ENCODE peak calls at places on chromosomes 16 and 17, in four cellular contexts. One of them, this sample, is unnamed.

GRCh38 chr16:81436381-81436780 is 8.2 kb upstream of the CMIP start:
- DNase-seq in AG04450: no peak
- DNase-seq in DND-41: no peak
- DNase-seq in left ventricle myocardium inferior: no peak
- DNase-seq in this sample: no peak

GRCh38 chr17:57880086-57880456 is 30.2 kb upstream of the MRPS23 start:
- DNase-seq in left ventricle myocardium inferior: no peak
- DNase-seq in DND-41: no peak
- DNase-seq in AG04450: no peak
- DNase-seq in this sample: no peak

GRCh38 chr17:82077617-82078358 is 12.2 kb upstream of the DUS1L start:
- DNase-seq in DND-41: no peak
- DNase-seq in left ventricle myocardium inferior: no peak
- DNase-seq in AG04450: no peak
- DNase-seq in this sample: no peak

GRCh38 chr16:89921131-89921698 is 1.9 kb upstream of the TUBB3 start:
- DNase-seq in left ventricle myocardium inferior: no peak
- DNase-seq in AG04450: no peak
- DNase-seq in DND-41: no peak
- DNase-seq in this sample: no peak

GRCh38 chr17:7914771-7915610 is 1.1 kb downstream of the RNF227 start:
- DNase-seq in AG04450: no peak
- DNase-seq in DND-41: no peak
- DNase-seq in left ventricle myocardium inferior: peak; percentile 21
- DNase-seq in this sample: no peak

GRCh38 chr16:73172621-73173312 is 124.8 kb upstream of the ZFHX3 start:
- DNase-seq in left ventricle myocardium inferior: peak; percentile 87
- DNase-seq in DND-41: no peak
- DNase-seq in AG04450: peak; percentile 67
- DNase-seq in this sample: no peak

GRCh38 chr16:85026696-85027095 is 899 bp upstream of the KIAA0513 start:
- DNase-seq in AG04450: no peak
- DNase-seq in DND-41: no peak
- DNase-seq in left ventricle myocardium inferior: no peak
- DNase-seq in this sample: no peak

GRCh38 chr17:7380855-7381683 is at the start of gene TNK1:
- DNase-seq in left ventricle myocardium inferior: peak; percentile 48
- DNase-seq in DND-41: no peak
- DNase-seq in AG04450: no peak
- DNase-seq in this sample: no peak

GRCh38 chr17:13337864-13338371 is 263.8 kb downstream of the HS3ST3A1 start:
- DNase-seq in AG04450: peak; percentile 43
- DNase-seq in left ventricle myocardium inferior: no peak
- DNase-seq in DND-41: peak; percentile 9
- DNase-seq in this sample: no peak

GRCh38 chr17:4617590-4618356 is 23.7 kb downstream of the ALOX15 start:
- DNase-seq in left ventricle myocardium inferior: no peak
- DNase-seq in DND-41: no peak
- DNase-seq in AG04450: no peak
- DNase-seq in this sample: no peak

GRCh38 chr16:56551796-56552738 is 12.8 kb upstream of the MT4 start:
- DNase-seq in left ventricle myocardium inferior: no peak
- DNase-seq in AG04450: no peak
- DNase-seq in DND-41: no peak
- DNase-seq in this sample: no peak

GRCh38 chr17:76562734-76563148 is 22.9 kb downstream of the PRCD start:
- DNase-seq in AG04450: peak; percentile 72
- DNase-seq in DND-41: no peak
- DNase-seq in left ventricle myocardium inferior: no peak
- DNase-seq in this sample: no peak

GRCh38 chr17:21072623-21073278 is 29.9 kb upstream of the USP22 start:
- DNase-seq in DND-41: no peak
- DNase-seq in left ventricle myocardium inferior: no peak
- DNase-seq in AG04450: no peak
- DNase-seq in this sample: no peak

GRCh38 chr17:63998721-63999679 is 849 bp downstream of the PRR29 start:
- DNase-seq in AG04450: no peak
- DNase-seq in DND-41: no peak
- DNase-seq in left ventricle myocardium inferior: no peak
- DNase-seq in this sample: no peak

GRCh38 chr17:61877837-61878236 is 14.5 kb upstream of the BRIP1 start:
- DNase-seq in AG04450: no peak
- DNase-seq in left ventricle myocardium inferior: no peak
- DNase-seq in DND-41: no peak
- DNase-seq in this sample: no peak

GRCh38 chr16:3220839-3221238 is 14.1 kb downstream of the ZNF200 start:
- DNase-seq in left ventricle myocardium inferior: no peak
- DNase-seq in DND-41: no peak
- DNase-seq in AG04450: no peak
- DNase-seq in this sample: no peak

GRCh38 chr16:8631373-8631772 is 9.9 kb downstream of the METTL22 start:
- DNase-seq in AG04450: no peak
- DNase-seq in left ventricle myocardium inferior: no peak
- DNase-seq in DND-41: no peak
- DNase-seq in this sample: no peak

GRCh38 chr16:48318630-48319029 is 66.6 kb downstream of the SIAH1 start:
- DNase-seq in left ventricle myocardium inferior: no peak
- DNase-seq in AG04450: no peak
- DNase-seq in DND-41: peak; percentile 81
- DNase-seq in this sample: peak; percentile 20

GRCh38 chr17:74123350-74123749 is 80.1 kb upstream of the RPL38 start:
- DNase-seq in AG04450: no peak
- DNase-seq in DND-41: no peak
- DNase-seq in left ventricle myocardium inferior: no peak
- DNase-seq in this sample: no peak

GRCh38 chr17:39934324-39934723 is 6.8 kb downstream of the LRRC3C start:
- DNase-seq in left ventricle myocardium inferior: no peak
- DNase-seq in AG04450: no peak
- DNase-seq in DND-41: no peak
- DNase-seq in this sample: no peak

GRCh38 chr17:50344712-50345380 is 1.1 kb upstream of the XYLT2 start:
- DNase-seq in AG04450: no peak
- DNase-seq in DND-41: no peak
- DNase-seq in left ventricle myocardium inferior: no peak
- DNase-seq in this sample: no peak

GRCh38 chr16:19520861-19521331 is 1.0 kb downstream of the GDE1 start:
- DNase-seq in DND-41: no peak
- DNase-seq in left ventricle myocardium inferior: no peak
- DNase-seq in AG04450: no peak
- DNase-seq in this sample: no peak

GRCh38 chr17:43846963-43847369 is at the start of gene CD300LG:
- DNase-seq in DND-41: no peak
- DNase-seq in AG04450: no peak
- DNase-seq in left ventricle myocardium inferior: no peak
- DNase-seq in this sample: no peak

GRCh38 chr16:29664133-29664912 is 1.3 kb downstream of the SPN start:
- DNase-seq in AG04450: no peak
- DNase-seq in left ventricle myocardium inferior: no peak
- DNase-seq in DND-41: peak; percentile 64
- DNase-seq in this sample: peak; percentile 26

GRCh38 chr17:57215317-57215716 is 41.0 kb upstream of the MSI2 start:
- DNase-seq in DND-41: no peak
- DNase-seq in AG04450: no peak
- DNase-seq in left ventricle myocardium inferior: no peak
- DNase-seq in this sample: no peak

GRCh38 chr17:12566281-12567002 is 99.2 kb upstream of the MYOCD start:
- DNase-seq in DND-41: no peak
- DNase-seq in left ventricle myocardium inferior: no peak
- DNase-seq in AG04450: no peak
- DNase-seq in this sample: no peak

GRCh38 chr16:56547949-56548567 is 16.8 kb upstream of the MT4 start:
- DNase-seq in left ventricle myocardium inferior: no peak
- DNase-seq in AG04450: no peak
- DNase-seq in DND-41: no peak
- DNase-seq in this sample: no peak

GRCh38 chr16:48608452-48608851 is 1.5 kb downstream of the N4BP1 start:
- DNase-seq in DND-41: no peak
- DNase-seq in AG04450: no peak
- DNase-seq in left ventricle myocardium inferior: no peak
- DNase-seq in this sample: no peak

GRCh38 chr16:90019543-90020259 is 445 bp upstream of the DBNDD1 start:
- DNase-seq in DND-41: peak; percentile 38
- DNase-seq in AG04450: peak; percentile 53
- DNase-seq in left ventricle myocardium inferior: no peak
- DNase-seq in this sample: peak; percentile 67

GRCh38 chr16:51149721-51150158 is 1.3 kb downstream of the SALL1 start:
- DNase-seq in left ventricle myocardium inferior: no peak
- DNase-seq in AG04450: no peak
- DNase-seq in DND-41: no peak
- DNase-seq in this sample: no peak

GRCh38 chr17:65633988-65634387 is 72.5 kb upstream of the AXIN2 start:
- DNase-seq in AG04450: no peak
- DNase-seq in left ventricle myocardium inferior: no peak
- DNase-seq in DND-41: no peak
- DNase-seq in this sample: no peak

GRCh38 chr16:1487395-1488053 is 1.2 kb downstream of the PTX4 start:
- DNase-seq in left ventricle myocardium inferior: no peak
- DNase-seq in AG04450: no peak
- DNase-seq in DND-41: no peak
- DNase-seq in this sample: no peak

GRCh38 chr16:1313721-1314120 is 4.3 kb downstream of the UBE2I start:
- DNase-seq in AG04450: no peak
- DNase-seq in DND-41: no peak
- DNase-seq in left ventricle myocardium inferior: no peak
- DNase-seq in this sample: no peak

GRCh38 chr17:62051053-62051452 is 14.0 kb downstream of the MED13 start:
- DNase-seq in left ventricle myocardium inferior: no peak
- DNase-seq in DND-41: no peak
- DNase-seq in AG04450: no peak
- DNase-seq in this sample: no peak

GRCh38 chr17:71522383-71522782 is 598.4 kb upstream of the SOX9 start:
- DNase-seq in DND-41: no peak
- DNase-seq in AG04450: no peak
- DNase-seq in left ventricle myocardium inferior: no peak
- DNase-seq in this sample: no peak

GRCh38 chr17:9837551-9838471 is 12.1 kb downstream of the GLP2R start:
- DNase-seq in AG04450: no peak
- DNase-seq in DND-41: no peak
- DNase-seq in left ventricle myocardium inferior: peak; percentile 61
- DNase-seq in this sample: no peak

DNA sequence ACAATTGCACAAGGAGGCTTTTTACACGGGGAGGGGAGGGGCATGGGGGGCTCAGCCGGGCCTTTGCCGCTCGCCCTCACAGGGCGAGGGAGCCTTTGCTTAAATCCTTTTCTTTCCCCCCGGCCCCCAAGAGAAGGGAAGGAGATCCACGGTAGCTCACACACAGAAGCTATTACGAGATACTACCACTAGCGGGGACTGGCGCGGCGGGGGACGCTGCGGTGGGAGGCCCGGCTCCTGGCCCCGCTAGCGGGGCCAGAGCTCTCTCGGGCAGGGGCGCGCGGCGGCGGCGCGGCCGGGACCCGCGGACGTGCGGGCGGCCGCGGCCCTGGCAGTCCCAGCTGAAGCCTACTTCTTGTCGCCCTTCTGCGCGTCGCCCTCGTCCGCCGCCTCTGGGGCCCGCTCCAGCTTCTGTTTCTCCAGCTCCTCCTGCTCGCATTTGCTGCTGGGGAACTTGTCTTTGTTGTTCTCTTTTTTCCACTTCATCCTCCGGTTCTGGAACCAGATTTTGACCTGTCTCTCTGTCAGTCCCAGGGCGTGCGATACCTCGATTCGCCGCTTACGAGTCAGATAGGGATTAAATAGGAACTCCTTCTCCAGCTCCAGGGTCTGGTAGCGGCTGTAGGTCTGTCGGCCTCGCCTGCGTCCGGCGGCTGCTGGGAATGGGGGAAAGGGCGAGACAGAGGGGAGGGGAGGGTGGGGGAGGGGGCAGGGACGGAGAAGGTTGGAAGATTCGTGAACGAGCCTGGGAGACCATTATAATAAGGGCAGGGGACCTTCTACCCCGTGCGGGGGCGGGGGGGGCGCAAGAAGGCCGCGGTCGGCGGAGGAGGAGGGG is 2.0 kb downstream of the HOXB8 start:
- DNase-seq in DND-41: no peak
- DNase-seq in AG04450: no peak
- DNase-seq in left ventricle myocardium inferior: no peak
- DNase-seq in this sample: no peak
- TF ChIP-seq CTCF in DND-41: no peak
- TF ChIP-seq CTCF in AG04450: peak; percentile 38
- TF ChIP-seq CTCF in left ventricle myocardium inferior: peak; percentile 46
- TF ChIP-seq CTCF in this sample: no peak

DNA sequence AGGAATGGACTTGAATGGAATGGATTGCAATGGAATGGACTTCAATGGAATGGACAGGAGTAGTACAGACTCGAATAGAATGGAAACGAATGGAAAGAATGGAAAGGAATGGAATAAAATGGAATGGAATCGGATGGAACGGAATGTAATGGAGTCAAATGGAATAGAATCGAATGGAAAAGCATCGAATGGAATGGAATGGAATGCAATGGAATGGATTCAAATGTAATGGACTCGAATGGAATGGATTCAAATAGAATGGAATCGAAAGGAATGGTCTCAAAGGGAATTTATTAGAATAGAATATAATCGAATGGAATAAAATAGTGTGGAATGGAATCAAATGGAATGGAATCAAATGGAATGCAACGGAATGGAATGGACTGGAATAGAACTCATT is 484.9 kb upstream of the WSB1 start:
- DNase-seq in AG04450: peak; percentile 10
- DNase-seq in left ventricle myocardium inferior: no peak
- DNase-seq in DND-41: no peak
- DNase-seq in this sample: no peak
- H3K9me3 ChIP-seq in AG04450: peaks cover 63% of the 10 kb centered on the region
- H3K9me3 ChIP-seq in left ventricle myocardium inferior: peaks cover 81% of the 10 kb centered on the region
- H3K9me3 ChIP-seq in DND-41: peaks cover 76% of the 10 kb centered on the region
- H3K9me3 ChIP-seq in this sample: peaks cover 39% of the 10 kb centered on the region

GRCh38 chr17:48588074-48588415 is 2.0 kb downstream of the HOXB3 start:
- DNase-seq in left ventricle myocardium inferior: no peak
- DNase-seq in AG04450: no peak
- DNase-seq in DND-41: no peak
- DNase-seq in this sample: no peak
- H3K27me3 ChIP-seq in left ventricle myocardium inferior: peaks cover 100% of the 10 kb centered on the region
- H3K27me3 ChIP-seq in AG04450: no peaks in the 10 kb centered on the region
- H3K27me3 ChIP-seq in DND-41: peaks cover 37% of the 10 kb centered on the region
- H3K27me3 ChIP-seq in this sample: peaks cover 87% of the 10 kb centered on the region

GRCh38 chr16:14525596-14525995 is 104.5 kb downstream of the PARN start:
- DNase-seq in DND-41: no peak
- DNase-seq in left ventricle myocardium inferior: no peak
- DNase-seq in AG04450: no peak
- DNase-seq in this sample: no peak
- TF ChIP-seq CTCF in DND-41: no peak
- TF ChIP-seq CTCF in left ventricle myocardium inferior: no peak
- TF ChIP-seq CTCF in AG04450: no peak
- TF ChIP-seq CTCF in this sample: no peak